ENCODE peak calls at places on chromosomes 6 and 20, in four cellular contexts. Z is WTC11, I is HepG2, F is K562. D is an unnamed sample.

GRCh38 chr20:48682529-48683385 is 145.0 kb downstream of the PREX1 start:
- DNase-seq in Z (peak; percentile 71), I (peak; percentile 60), F (peak; percentile 68), D (peak; percentile 93)

GRCh38 chr6:157459327-157459726 is 78.3 kb downstream of the ZDHHC14 start:
- DNase-seq in Z (no peak), I (no peak), F (peak; percentile 71), D (no peak)

GRCh38 chr6:23265270-23265669 is 695.9 kb downstream of the HDGFL1 start:
- DNase-seq in Z (no peak), I (no peak), F (no peak), D (no peak)

GRCh38 chr6:107330190-107330589 is 129.2 kb downstream of the PDSS2 start:
- DNase-seq in Z (no peak), I (no peak), F (no peak), D (no peak)

GRCh38 chr6:140445474-140446004 is 1071.1 kb upstream of the CITED2 start:
- DNase-seq in Z (no peak), I (no peak), F (no peak), D (no peak)

GRCh38 chr6:3888153-3888957 is 39.2 kb downstream of the FAM50B start:
- DNase-seq in Z (no peak), I (no peak), F (no peak), D (no peak)

GRCh38 chr6:14754636-14755513 is 491.0 kb upstream of the JARID2 start:
- DNase-seq in Z (no peak), I (no peak), F (no peak), D (no peak)

GRCh38 chr20:32538526-32538918 is 46.6 kb downstream of the NOL4L start:
- DNase-seq in Z (peak; percentile 26), I (no peak), F (no peak), D (no peak)

GRCh38 chr20:61668064-61668463 is 397.6 kb downstream of the TAF4 start:
- DNase-seq in Z (no peak), I (no peak), F (no peak), D (no peak)

GRCh38 chr6:137729866-137730629 is 137.0 kb upstream of the TNFAIP3 start:
- DNase-seq in Z (no peak), I (peak; percentile 85), F (no peak), D (no peak)

GRCh38 chr20:35630636-35631035 is 15.0 kb downstream of the SPAG4 start:
- DNase-seq in Z (no peak), I (no peak), F (no peak), D (no peak)

GRCh38 chr20:44702776-44703175 is 12.4 kb upstream of the CCN5 start:
- DNase-seq in Z (no peak), I (no peak), F (no peak), D (no peak)
- TF ChIP-seq FOXJ3 in Z (no peak), I (no peak), F (no peak), D (no peak)

DNA sequence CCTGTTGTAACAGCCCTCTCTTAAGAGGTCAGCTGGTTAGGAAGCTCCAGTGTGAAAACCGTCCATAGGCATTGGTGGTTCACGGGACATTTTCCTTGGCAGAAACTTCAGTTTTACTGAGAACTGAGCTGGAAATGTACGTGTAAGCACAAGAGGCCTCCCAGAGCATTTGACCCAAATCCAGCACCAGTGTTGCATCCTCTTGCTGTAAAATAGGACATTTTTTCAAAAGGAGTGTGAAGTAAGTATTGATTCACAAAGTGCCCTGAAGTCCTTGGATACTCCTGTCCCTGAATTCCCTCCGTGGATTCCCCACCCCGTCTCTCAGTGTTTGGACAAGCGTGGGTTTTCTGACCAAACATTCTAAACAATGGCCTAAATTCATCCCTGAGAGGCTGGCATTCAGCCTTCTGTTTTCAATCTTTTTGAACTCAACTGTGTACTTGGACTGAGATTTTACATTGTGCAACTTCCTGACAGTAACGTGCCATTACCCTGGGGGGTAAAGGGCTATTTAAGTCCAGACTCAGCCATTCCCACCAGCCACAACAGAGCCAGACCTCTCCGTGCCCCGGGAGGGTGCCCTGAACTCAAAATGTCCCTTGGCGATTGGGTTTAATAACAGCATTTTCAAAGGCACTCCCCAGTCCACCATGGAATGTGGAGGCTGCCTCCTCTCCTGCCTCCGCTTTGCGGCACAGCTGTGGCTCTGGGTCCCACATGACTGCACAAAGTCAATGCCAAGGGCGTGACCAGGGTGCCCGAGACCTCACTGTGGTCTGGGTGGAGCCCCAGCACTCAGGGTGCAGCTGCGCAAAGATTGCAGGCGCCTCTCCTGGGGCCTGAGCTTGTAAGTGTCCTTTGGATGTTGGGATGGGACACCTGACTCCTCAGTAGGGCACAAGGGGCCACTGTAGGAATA is 92.7 kb upstream of the AFDN start:
- DNase-seq in Z (no peak), I (peak; percentile 99), F (no peak), D (no peak)
- TF ChIP-seq FOXJ3 in Z (no peak), I (peak; percentile 99), F (no peak), D (no peak)

GRCh38 chr6:79307321-79308036 is 73.0 kb upstream of the HMGN3 start:
- DNase-seq in Z (no peak), I (peak; percentile 18), F (no peak), D (no peak)

DNA sequence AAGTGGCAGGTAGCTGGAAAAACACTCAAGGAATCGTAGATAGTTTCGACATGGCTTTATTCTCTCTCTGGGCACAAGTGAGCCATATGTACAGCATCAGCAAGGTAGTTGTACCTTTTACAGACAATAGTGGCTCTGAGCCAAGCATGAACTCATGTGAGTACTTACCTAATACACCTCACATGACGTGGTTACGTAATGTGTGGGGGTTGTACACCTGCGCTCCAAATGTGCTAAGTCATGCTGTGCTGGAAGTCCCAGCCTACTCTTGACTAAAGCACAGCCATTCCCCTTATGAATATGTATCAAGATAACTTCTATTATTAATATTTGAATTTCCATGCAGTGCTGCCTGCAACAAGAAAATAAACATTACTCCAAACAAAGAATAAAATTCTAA is 78.8 kb upstream of the HMGN3 start:
- DNase-seq in Z (no peak), I (no peak), F (no peak), D (no peak)
- TF ChIP-seq FOXJ3 in Z (no peak), I (no peak), F (no peak), D (no peak)

DNA sequence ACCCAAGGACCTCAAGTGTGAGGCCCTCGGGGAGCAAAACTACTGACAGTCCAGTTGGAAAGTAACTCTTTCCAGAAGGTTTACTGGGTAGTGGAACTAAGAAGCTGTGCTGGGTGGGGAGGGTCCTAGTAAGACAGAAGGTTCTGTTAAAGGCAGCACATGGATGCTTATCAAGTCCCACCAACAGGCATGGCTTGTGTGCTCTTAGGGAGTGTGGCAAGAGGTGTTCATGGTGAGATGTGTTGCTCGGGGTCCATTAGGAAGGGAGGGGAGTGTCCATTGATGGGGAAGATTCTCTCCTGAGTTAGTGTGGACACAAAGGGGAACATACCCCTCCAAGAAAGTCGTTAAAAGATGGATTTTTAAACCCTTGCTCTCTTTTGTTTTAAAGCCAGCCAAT is 120.6 kb downstream of the LY86 start:
- DNase-seq in Z (no peak), I (no peak), F (peak; percentile 55), D (no peak)
- TF ChIP-seq FOXJ3 in Z (no peak), I (no peak), F (no peak), D (no peak)

DNA sequence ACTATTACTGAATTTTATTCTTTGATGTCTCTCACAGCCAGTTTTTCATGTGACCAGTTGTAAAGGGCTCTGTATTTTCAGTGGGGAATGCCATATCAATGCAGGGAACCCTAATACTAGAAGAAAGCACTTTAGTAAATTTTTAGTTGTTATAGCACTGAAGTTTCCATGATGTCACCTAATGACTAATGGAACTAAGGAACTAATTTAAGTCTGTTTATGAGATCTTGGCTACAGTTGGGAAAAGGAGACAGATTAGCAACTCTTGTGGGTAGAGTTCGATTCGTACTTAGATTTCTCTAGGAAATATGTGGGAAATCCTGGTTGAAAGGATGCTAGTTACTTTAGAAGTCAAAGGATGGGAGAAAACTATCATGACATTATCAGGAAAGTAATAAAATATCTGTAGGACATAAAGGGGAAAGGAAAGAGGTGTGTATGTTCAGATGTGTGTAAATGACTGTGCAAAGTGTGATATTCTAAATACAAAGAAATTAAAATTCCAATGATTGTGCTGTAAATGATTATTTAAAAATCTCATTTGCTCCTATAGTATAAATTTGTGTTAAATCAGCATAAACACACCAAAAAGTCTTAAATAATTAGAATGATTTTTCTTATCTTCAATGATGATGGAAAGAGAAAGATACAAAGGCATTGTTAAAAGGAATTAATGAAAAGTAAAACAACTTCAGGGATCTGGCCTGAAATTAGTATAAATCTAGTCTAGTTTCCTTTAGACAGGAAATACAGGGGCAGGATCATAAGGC is 103.4 kb downstream of the LRRC1 start:
- DNase-seq in Z (no peak), I (no peak), F (no peak), D (no peak)
- TF ChIP-seq FOXJ3 in Z (no peak), I (no peak), F (no peak), D (no peak)

GRCh38 chr6:118896339-118897136 is 2.6 kb downstream of the ASF1A start:
- DNase-seq in Z (no peak), I (peak; percentile 78), F (peak; percentile 38), D (peak; percentile 31)
- TF ChIP-seq FOXJ3 in Z (no peak), I (peak; percentile 15), F (no peak), D (no peak)

GRCh38 chr6:89995296-89995695 is 101.0 kb downstream of the GJA10 start:
- DNase-seq in Z (no peak), I (no peak), F (no peak), D (no peak)

GRCh38 chr6:90000864-90001731 is 106.8 kb downstream of the GJA10 start:
- DNase-seq in Z (no peak), I (no peak), F (no peak), D (no peak)

GRCh38 chr6:89999995-90000825 is 105.9 kb downstream of the GJA10 start:
- DNase-seq in Z (no peak), I (no peak), F (no peak), D (no peak)

GRCh38 chr6:89999154-89999553 is 104.9 kb downstream of the GJA10 start:
- DNase-seq in Z (no peak), I (no peak), F (peak; percentile 19), D (no peak)

GRCh38 chr6:89997456-89998445 is 103.5 kb downstream of the GJA10 start:
- DNase-seq in Z (no peak), I (no peak), F (no peak), D (no peak)
- TF ChIP-seq FOXJ3 in Z (no peak), I (no peak), F (no peak), D (no peak)

GRCh38 chr20:39075731-39076130 is 113.6 kb downstream of the DHX35 start:
- DNase-seq in Z (no peak), I (no peak), F (no peak), D (no peak)

GRCh38 chr20:39072132-39072531 is 110.0 kb downstream of the DHX35 start:
- DNase-seq in Z (no peak), I (no peak), F (no peak), D (no peak)

GRCh38 chr20:39069976-39070375 is 107.8 kb downstream of the DHX35 start:
- DNase-seq in Z (no peak), I (no peak), F (no peak), D (no peak)

GRCh38 chr20:39070484-39071231 is 108.5 kb downstream of the DHX35 start:
- DNase-seq in Z (no peak), I (peak; percentile 71), F (no peak), D (no peak)

GRCh38 chr20:39072653-39073052 is 110.5 kb downstream of the DHX35 start:
- DNase-seq in Z (no peak), I (no peak), F (no peak), D (no peak)
- TF ChIP-seq FOXJ3 in Z (no peak), I (no peak), F (no peak), D (no peak)

D was measured in SK-N-SH.